ENCODE peak calls at places on chromosomes 3 and 15, in six cellular contexts. J is mesothelial cell of epicardium; B is M059J; N is AG08396; K is mucosa of descending colon; O is stimulated activated naive CD4-positive, alpha-beta T cell. L is an unnamed sample.

GRCh38 chr15:40555876-40556275 is 9.0 kb downstream of the CCDC32 start:
- DNase-seq in J (no peak), B (no peak), N (no peak), K (no peak), O (no peak), L (no peak)

GRCh38 chr3:149352556-149352955 is 19.1 kb upstream of the TM4SF18 start:
- DNase-seq in J (no peak), B (peak), N (peak), K (peak), O (no peak), L (peak)

GRCh38 chr3:127762077-127762786 is 60.1 kb downstream of the MGLL start:
- DNase-seq in J (no peak), B (no peak), N (no peak), K (peak), O (no peak), L (peak)

GRCh38 chr15:80159811-80160569 is 7.2 kb downstream of the FAH start:
- DNase-seq in J (no peak), B (peak), N (no peak), K (no peak), O (no peak), L (no peak)

GRCh38 chr3:177817746-177818145 is 620.5 kb upstream of the TBL1XR1 start:
- DNase-seq in J (no peak), B (no peak), N (no peak), K (no peak), O (no peak), L (no peak)

GRCh38 chr3:183100376-183100775 is 1.1 kb upstream of the MCCC1 start:
- DNase-seq in J (no peak), B (peak), N (peak), K (no peak), O (no peak), L (peak)

GRCh38 chr15:64688770-64689169 is 86.6 kb downstream of the RBPMS2 start:
- DNase-seq in J (no peak), B (no peak), N (no peak), K (no peak), O (no peak), L (no peak)

GRCh38 chr3:29705906-29706507 is 425.1 kb downstream of the RBMS3 start:
- DNase-seq in J (no peak), B (no peak), N (no peak), K (no peak), O (no peak), L (no peak)

GRCh38 chr3:46405301-46406079 is 1.4 kb downstream of the CCR5AS start:
- DNase-seq in J (no peak), B (no peak), N (no peak), K (peak), O (no peak), L (no peak)

GRCh38 chr3:179398574-179399249 is 51.2 kb downstream of the MFN1 start:
- DNase-seq in J (no peak), B (no peak), N (peak), K (no peak), O (no peak), L (no peak)

GRCh38 chr15:20340331-20340811 is 201.2 kb downstream of the GOLGA6L6 start:
- DNase-seq in J (peak), B (no peak), N (no peak), K (peak), O (no peak), L (peak)

GRCh38 chr15:35211240-35211952 is 126.3 kb upstream of the NANOGP8 start:
- DNase-seq in J (no peak), B (no peak), N (no peak), K (no peak), O (no peak), L (no peak)

GRCh38 chr3:30421261-30421660 is 185.1 kb upstream of the TGFBR2 start:
- DNase-seq in J (no peak), B (peak), N (no peak), K (no peak), O (no peak), L (no peak)

GRCh38 chr15:71743861-71744382 is 66.4 kb upstream of the NR2E3 start:
- DNase-seq in J (peak), B (peak), N (peak), K (no peak), O (peak), L (peak)

GRCh38 chr15:49868348-49868747 is 247.5 kb downstream of the DTWD1 start:
- DNase-seq in J (no peak), B (no peak), N (no peak), K (no peak), O (no peak), L (no peak)

GRCh38 chr3:187875868-187876267 is 130.6 kb upstream of the BCL6 start:
- DNase-seq in J (no peak), B (no peak), N (no peak), K (no peak), O (no peak), L (no peak)

GRCh38 chr3:134607054-134608022 is 43.5 kb downstream of the KY start:
- DNase-seq in J (no peak), B (no peak), N (no peak), K (no peak), O (no peak), L (no peak)

GRCh38 chr3:185280572-185281365 is 26.9 kb upstream of the EHHADH start:
- DNase-seq in J (no peak), B (peak), N (peak), K (no peak), O (no peak), L (peak)

GRCh38 chr3:108897883-108898282 is 55.8 kb downstream of the GUCA1C start:
- DNase-seq in J (no peak), B (no peak), N (no peak), K (no peak), O (no peak), L (no peak)

GRCh38 chr15:65423977-65424679 is 1.4 kb upstream of the IGDCC4 start:
- DNase-seq in J (no peak), B (peak), N (peak), K (no peak), O (no peak), L (no peak)

GRCh38 chr3:81463761-81464160 is 297.7 kb downstream of the GBE1 start:
- DNase-seq in J (no peak), B (no peak), N (no peak), K (no peak), O (no peak), L (no peak)

GRCh38 chr15:32994810-32995424 is 199.6 kb downstream of the FMN1 start:
- DNase-seq in J (no peak), B (peak), N (no peak), K (no peak), O (no peak), L (peak)

GRCh38 chr15:52537459-52537858 is 8.8 kb upstream of the MYO5A start:
- DNase-seq in J (no peak), B (no peak), N (no peak), K (no peak), O (no peak), L (no peak)

GRCh38 chr3:10248984-10249748 is 907 bp downstream of the TATDN2 start:
- DNase-seq in J (no peak), B (peak), N (peak), K (peak), O (no peak), L (peak)

GRCh38 chr15:82875411-82876003 is 66.1 kb downstream of the WHAMM start:
- DNase-seq in J (no peak), B (peak), N (peak), K (no peak), O (no peak), L (no peak)

GRCh38 chr3:14801031-14801430 is 17.7 kb upstream of the FGD5 start:
- DNase-seq in J (no peak), B (no peak), N (no peak), K (no peak), O (no peak), L (no peak)

GRCh38 chr3:41212088-41212487 is 12.8 kb downstream of the CTNNB1 start:
- DNase-seq in J (no peak), B (no peak), N (no peak), K (no peak), O (no peak), L (no peak)

GRCh38 chr3:108527827-108528226 is 17.4 kb upstream of the MYH15 start:
- DNase-seq in J (no peak), B (no peak), N (no peak), K (no peak), O (no peak), L (no peak)

GRCh38 chr3:9666704-9667445 is 17.6 kb downstream of the MTMR14 start:
- DNase-seq in J (no peak), B (no peak), N (no peak), K (no peak), O (no peak), L (no peak)

GRCh38 chr15:81897011-81897677 is 148.7 kb downstream of the MEX3B start:
- DNase-seq in J (no peak), B (peak), N (peak), K (no peak), O (no peak), L (no peak)